ENCODE peak calls at places on chromosome 3, in five cellular contexts. H, W, D, Q and X are unnamed samples.

GRCh38 chr3:185555101-185555501 is 2.7 kb upstream of the LIPH start:
- DNase-seq in W (no peak), H (no peak), D (no peak), Q (no peak), X (peak)

GRCh38 chr3:196868297-196868661 is 559 bp downstream of the SENP5 start:
- DNase-seq in H (peak), W (peak), D (no peak), Q (peak), X (peak)

GRCh38 chr3:126287536-126288181 is 69.5 kb downstream of the KLF15 start:
- DNase-seq in D (peak), W (peak), H (peak), Q (no peak), X (peak)

GRCh38 chr3:115512565-115513410 is 110.5 kb upstream of the GAP43 start:
- DNase-seq in W (peak), D (no peak), H (peak), Q (peak), X (peak)

GRCh38 chr3:117480493-117480892 is 770.9 kb downstream of the TUSC7 start:
- DNase-seq in Q (peak), H (no peak), D (no peak), W (no peak), X (no peak)

GRCh38 chr3:127100459-127101410 is 92.2 kb upstream of the PRR23E start:
- DNase-seq in H (no peak), D (no peak), W (no peak), Q (no peak), X (no peak)

GRCh38 chr3:186138272-186138981 is 29.5 kb upstream of the ETV5 start:
- DNase-seq in D (no peak), Q (no peak), H (no peak), W (no peak), X (no peak)

GRCh38 chr3:72950801-72951200 is 45.8 kb upstream of the PPP4R2 start:
- DNase-seq in Q (no peak), D (no peak), H (no peak), W (no peak), X (no peak)

GRCh38 chr3:114451561-114452018 is 157.8 kb downstream of the TIGIT start:
- DNase-seq in D (no peak), H (peak), W (no peak), Q (no peak), X (peak)

GRCh38 chr3:146589899-146590508 is 15.1 kb downstream of the PLSCR5 start:
- DNase-seq in H (peak), Q (peak), W (peak), D (peak), X (peak)

GRCh38 chr3:133948131-133948810 is 52.6 kb upstream of the RAB6B start:
- DNase-seq in H (peak), Q (no peak), W (no peak), D (no peak), X (no peak)

GRCh38 chr3:134008630-134009156 is 21.0 kb downstream of the SLCO2A1 start:
- DNase-seq in W (peak), Q (no peak), D (peak), H (peak), X (peak)

GRCh38 chr3:67828486-67829010 is 174.1 kb upstream of the SUCLG2 start:
- DNase-seq in Q (no peak), D (no peak), W (no peak), H (no peak), X (no peak)

GRCh38 chr3:146577662-146578061 is 27.5 kb downstream of the PLSCR5 start:
- DNase-seq in D (peak), W (peak), H (peak), Q (peak), X (peak)

GRCh38 chr3:146170591-146170990 is 9.6 kb upstream of the PLOD2 start:
- DNase-seq in H (no peak), Q (no peak), D (no peak), W (no peak), X (no peak)

GRCh38 chr3:58173670-58174472 is 36.9 kb downstream of the DNASE1L3 start:
- DNase-seq in H (no peak), Q (peak), W (no peak), D (no peak), X (no peak)

GRCh38 chr3:123880998-123881561 is 3.1 kb downstream of the MYLK start:
- DNase-seq in Q (no peak), W (peak), H (peak), D (peak), X (peak)

GRCh38 chr3:119350114-119350513 is 55.9 kb downstream of the ARHGAP31 start:
- DNase-seq in Q (no peak), H (no peak), W (no peak), D (no peak), X (no peak)

GRCh38 chr3:57787867-57788623 is 31.9 kb downstream of the SLMAP start:
- DNase-seq in Q (peak), H (no peak), D (no peak), W (no peak), X (peak)

GRCh38 chr3:128378631-128379347 is 87.9 kb downstream of the DNAJB8 start:
- DNase-seq in H (peak), W (peak), Q (no peak), D (no peak), X (peak)

GRCh38 chr3:184389935-184390528 is 10.2 kb downstream of the CHRD start:
- DNase-seq in H (no peak), W (no peak), D (no peak), Q (no peak), X (no peak)

GRCh38 chr3:32709346-32709745 is 24.4 kb downstream of the CNOT10 start:
- DNase-seq in Q (no peak), H (no peak), W (no peak), D (no peak), X (no peak)

GRCh38 chr3:127787966-127788365 is 34.3 kb downstream of the MGLL start:
- DNase-seq in H (no peak), W (no peak), Q (no peak), D (no peak), X (no peak)

GRCh38 chr3:50340404-50341329 is at the start of gene RASSF1:
- DNase-seq in W (peak), D (no peak), H (peak), Q (peak), X (no peak)

GRCh38 chr3:155805204-155805801 is 775 bp downstream of the C3orf33 start:
- DNase-seq in H (peak), W (peak), Q (no peak), D (peak), X (no peak)

GRCh38 chr3:101646726-101647125 is 30.2 kb downstream of the ZBTB11 start:
- DNase-seq in Q (no peak), H (peak), W (no peak), D (no peak), X (peak)

GRCh38 chr3:182940266-182940808 is 40.0 kb downstream of the DCUN1D1 start:
- DNase-seq in D (no peak), Q (no peak), H (no peak), W (no peak), X (no peak)

GRCh38 chr3:161393803-161394202 is 22.5 kb upstream of the SPTSSB start:
- DNase-seq in H (no peak), Q (no peak), W (no peak), D (no peak), X (no peak)

GRCh38 chr3:9151240-9151639 is 98.2 kb downstream of the SRGAP3 start:
- DNase-seq in W (peak), D (no peak), H (peak), Q (no peak), X (no peak)

GRCh38 chr3:188956839-188957489 is 214.8 kb upstream of the TPRG1 start:
- DNase-seq in D (peak), W (peak), H (peak), Q (peak), X (peak)

GRCh38 chr3:29644261-29644660 is 363.4 kb downstream of the RBMS3 start:
- DNase-seq in W (peak), Q (no peak), D (no peak), H (peak), X (no peak)
- TF ChIP-seq CTCF in W (peak), Q (no peak), D (no peak), H (peak), X (no peak)

GRCh38 chr3:69791919-69792399 is 52.7 kb downstream of the MITF start:
- DNase-seq in D (no peak), Q (no peak), W (peak), H (peak), X (peak)
- TF ChIP-seq CTCF in D (peak), Q (no peak), W (peak), H (peak), X (peak)

GRCh38 chr3:99119312-99119810 is 217.9 kb upstream of the DCBLD2 start:
- DNase-seq in H (peak), Q (no peak), W (peak), D (no peak), X (peak)
- TF ChIP-seq CTCF in H (no peak), Q (no peak), W (no peak), D (no peak), X (no peak)

GRCh38 chr3:65080432-65080831 is 392.6 kb upstream of the ADAMTS9 start:
- DNase-seq in H (no peak), W (no peak), Q (no peak), D (no peak), X (no peak)
- TF ChIP-seq CTCF in H (no peak), W (no peak), Q (no peak), D (peak), X (no peak)

GRCh38 chr3:187742351-187743171 is 2.7 kb downstream of the BCL6 start:
- DNase-seq in D (no peak), W (no peak), Q (no peak), H (peak), X (peak)
- TF ChIP-seq CTCF in D (no peak), W (no peak), Q (no peak), H (no peak), X (no peak)

DNA sequence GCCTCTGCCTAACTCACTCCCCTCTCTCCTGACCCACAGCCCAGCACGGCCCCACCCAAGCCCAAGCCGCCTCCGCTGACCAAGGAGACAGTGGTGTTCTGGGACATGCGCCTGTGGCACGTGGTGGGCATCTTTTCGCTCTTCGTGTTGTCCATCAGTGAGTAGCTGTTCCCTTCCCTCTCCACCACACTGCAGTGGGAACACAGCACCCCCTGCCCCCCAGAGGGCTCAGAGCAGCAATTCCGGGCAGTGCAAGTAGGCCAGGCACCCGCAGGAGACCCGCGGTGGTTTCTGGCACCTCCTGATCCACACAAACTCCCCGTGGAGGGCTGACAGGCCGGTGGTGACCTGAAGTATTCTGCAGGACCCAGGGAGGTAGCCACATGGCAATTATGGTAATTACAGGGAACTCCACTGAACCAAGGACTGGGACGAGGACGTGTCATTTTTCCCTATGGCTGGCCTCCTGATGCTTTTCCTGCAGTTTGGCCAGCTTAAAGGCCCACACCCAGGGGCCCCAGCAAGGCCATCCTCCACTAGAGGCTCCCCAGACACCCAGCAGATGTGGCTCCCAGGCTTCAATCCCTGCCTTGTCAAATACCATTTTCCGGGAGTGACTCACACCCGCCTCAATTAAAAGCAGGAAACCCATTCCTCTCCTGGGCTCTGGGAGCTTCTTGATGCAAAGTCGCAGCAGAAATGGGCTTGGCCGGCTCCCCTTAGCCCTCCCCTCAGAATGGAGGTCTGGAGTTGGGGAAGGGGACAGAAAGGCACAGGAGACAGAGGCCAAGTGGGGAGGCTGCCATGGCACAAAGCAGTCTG is 4.8 kb downstream of the TMIE start:
- DNase-seq in W (peak), D (no peak), H (peak), Q (no peak), X (peak)
- TF ChIP-seq CTCF in W (peak), D (no peak), H (peak), Q (no peak), X (peak)